ENCODE peak calls at places on chromosomes 4 and X, in six cellular contexts. B is HEK293T, S is IMR-90, P is GM12878, D is HepG2, C is K562. G is an unnamed sample.

GRCh38 chr4:108700358-108700757 is 50.0 kb downstream of the OSTC start:
- DNase-seq in B (no peak), S (peak; percentile 10), P (no peak), D (no peak), C (no peak), G (no peak)

GRCh38 chrX:7486502-7486901 is 338.5 kb upstream of the PUDP start:
- DNase-seq in B (no peak), S (no peak), P (no peak), D (no peak), C (no peak), G (no peak)

GRCh38 chr4:121656269-121656641 is 40.5 kb downstream of the ANXA5 start:
- DNase-seq in B (peak; percentile 52), S (peak; percentile 79), P (peak; percentile 7), D (peak; percentile 50), C (peak; percentile 47), G (peak; percentile 69)

GRCh38 chrX:47456080-47456479 is 26.9 kb downstream of the ZNF41 start:
- DNase-seq in B (no peak), S (no peak), P (no peak), D (no peak), C (no peak), G (no peak)

GRCh38 chrX:1453390-1453783 is 678 bp upstream of the ASMTL start:
- DNase-seq in B (no peak), S (no peak), P (no peak), D (no peak), C (no peak), G (no peak)

GRCh38 chr4:14783011-14783877 is 219.0 kb upstream of the CPEB2 start:
- DNase-seq in B (no peak), S (peak; percentile 40), P (peak; percentile 48), D (no peak), C (no peak), G (no peak)

GRCh38 chrX:141341341-141341740 is 99.0 kb upstream of the SPANXC start:
- DNase-seq in B (no peak), S (peak; percentile 83), P (no peak), D (no peak), C (no peak), G (peak; percentile 87)

GRCh38 chr4:1408418-1408817 is 2.2 kb upstream of the NKX1-1 start:
- DNase-seq in B (no peak), S (no peak), P (no peak), D (no peak), C (no peak), G (no peak)

GRCh38 chrX:118780915-118781314 is 42.7 kb upstream of the ZCCHC12 start:
- DNase-seq in B (no peak), S (peak; percentile 24), P (no peak), D (no peak), C (no peak), G (no peak)

GRCh38 chr4:140724780-140725179 is 31.4 kb downstream of the TBC1D9 start:
- DNase-seq in B (no peak), S (peak; percentile 11), P (no peak), D (no peak), C (no peak), G (no peak)

GRCh38 chrX:34903316-34903715 is 39.3 kb upstream of the FAM47B start:
- DNase-seq in B (no peak), S (peak; percentile 31), P (no peak), D (no peak), C (no peak), G (no peak)

GRCh38 chr4:109432203-109432602 is 1.4 kb upstream of the SEC24B start:
- DNase-seq in B (no peak), S (no peak), P (no peak), D (no peak), C (no peak), G (no peak)

GRCh38 chr4:125735107-125735506 is 420.4 kb downstream of the FAT4 start:
- DNase-seq in B (no peak), S (peak; percentile 86), P (no peak), D (peak; percentile 33), C (no peak), G (peak; percentile 83)

GRCh38 chr4:109915385-109916002 is 2.8 kb downstream of the EGF start:
- DNase-seq in B (no peak), S (no peak), P (no peak), D (no peak), C (no peak), G (no peak)

GRCh38 chrX:47191331-47191730 is 2.3 kb upstream of the UBA1 start:
- DNase-seq in B (no peak), S (no peak), P (no peak), D (no peak), C (no peak), G (no peak)

GRCh38 chrX:3598696-3599095 is 114.8 kb downstream of the PRKX start:
- DNase-seq in B (no peak), S (no peak), P (no peak), D (no peak), C (no peak), G (no peak)

GRCh38 chr4:89296399-89296798 is 11.2 kb downstream of the GPRIN3 start:
- DNase-seq in B (no peak), S (no peak), P (no peak), D (peak; percentile 25), C (no peak), G (no peak)

GRCh38 chr4:142091691-142092182 is 455.4 kb downstream of the IL15 start:
- DNase-seq in B (no peak), S (peak; percentile 99), P (no peak), D (no peak), C (no peak), G (peak; percentile 10)
- TF ChIP-seq BHLHE40 in B (no peak), S (peak; percentile 46), P (no peak), D (no peak), C (no peak), G (no peak)

GRCh38 chr4:147428583-147428982 is 52.3 kb upstream of the EDNRA start:
- DNase-seq in B (no peak), S (no peak), P (no peak), D (no peak), C (no peak), G (no peak)
- TF ChIP-seq BHLHE40 in B (no peak), S (no peak), P (no peak), D (no peak), C (no peak), G (no peak)

GRCh38 chr4:3247399-3248177 is 1.4 kb upstream of the MSANTD1 start:
- DNase-seq in B (no peak), S (no peak), P (no peak), D (no peak), C (no peak), G (no peak)
- TF ChIP-seq BHLHE40 in B (no peak), S (no peak), P (no peak), D (no peak), C (no peak), G (no peak)

DNA sequence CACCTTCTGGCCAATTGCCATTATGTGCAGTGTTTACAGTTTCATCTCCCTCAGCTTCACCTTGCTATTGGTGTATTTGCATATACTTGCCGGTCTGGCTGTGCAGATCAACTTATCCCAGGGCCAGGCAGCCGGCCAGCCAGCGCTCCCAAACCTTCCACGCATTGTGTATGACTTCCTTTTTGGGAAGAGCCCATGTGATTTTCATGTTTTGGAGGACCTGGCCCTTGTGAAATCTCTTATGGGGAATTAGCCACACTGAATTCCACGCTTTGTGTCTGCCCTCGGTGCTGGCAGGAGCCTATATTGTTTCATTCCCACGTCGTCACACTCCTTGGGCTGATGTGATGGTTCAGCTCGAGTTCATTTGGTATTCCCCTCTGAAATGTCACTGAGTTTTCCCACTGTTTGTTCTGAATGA is 6.0 kb upstream of the PDLIM3 start:
- DNase-seq in B (no peak), S (no peak), P (no peak), D (no peak), C (no peak), G (no peak)
- TF ChIP-seq BHLHE40 in B (no peak), S (no peak), P (no peak), D (no peak), C (no peak), G (no peak)

GRCh38 chr4:8144359-8144758 is 14.3 kb downstream of the ABLIM2 start:
- DNase-seq in B (no peak), S (no peak), P (no peak), D (no peak), C (no peak), G (no peak)
- TF ChIP-seq BHLHE40 in B (no peak), S (no peak), P (no peak), D (no peak), C (no peak), G (no peak)

DNA sequence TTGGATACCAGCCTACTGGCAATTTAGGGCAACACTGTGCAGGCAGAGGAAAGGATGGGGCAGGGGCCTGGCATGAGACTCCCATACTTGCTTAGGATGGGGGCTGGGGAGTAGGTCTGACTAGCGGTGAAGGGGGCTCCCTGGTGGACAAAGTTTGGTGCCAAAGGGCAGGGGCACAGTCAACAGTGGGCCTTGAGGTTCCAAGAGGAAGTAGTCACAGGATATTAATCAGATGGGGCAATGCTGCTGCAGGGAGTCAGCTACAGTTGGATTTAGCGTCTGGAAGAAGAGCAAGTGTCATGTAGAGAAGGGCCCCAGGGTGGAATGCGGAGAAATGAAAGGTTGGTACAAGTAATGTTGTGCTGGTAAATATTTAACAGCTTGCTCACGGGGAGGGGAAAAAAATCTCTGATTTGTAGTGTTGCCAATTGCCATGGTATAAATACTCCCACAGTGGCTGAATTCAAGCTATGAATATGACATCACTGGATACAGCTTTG is 139.4 kb downstream of the PJA1 start:
- DNase-seq in B (peak; percentile 0), S (peak; percentile 81), P (no peak), D (no peak), C (no peak), G (peak; percentile 51)
- TF ChIP-seq BHLHE40 in B (no peak), S (no peak), P (no peak), D (no peak), C (no peak), G (no peak)

G was measured in A549.